ENCODE peak calls at places on chromosomes 5 and 9, in nine cellular contexts. F is activated CD4-positive, alpha-beta T cell treated with anti-CD3 and anti-CD28 coated beads, Interleukin-2, amount 50 U/mL, for 48 hours; A is left colon; T is tibial artery; M is GM23248; I is stimulated activated CD4-positive, alpha-beta T cell treated with anti-CD3 and anti-CD28 coated beads, Interleukin-4, amount 100 ng/mL, for 4 hours; L is A549; V is amniotic epithelial cell; Z is PC-9. J is an unnamed sample.

GRCh38 chr5:131541766-131542165 is 93.3 kb downstream of the RAPGEF6 start:
- DNase-seq in V (peak), T (no peak), A (no peak), I (no peak), F (no peak), L (no peak), M (peak), Z (no peak), J (peak)

GRCh38 chr5:171956314-171956713 is 50.1 kb downstream of the FBXW11 start:
- DNase-seq in A (no peak), T (no peak), L (no peak), F (no peak), Z (no peak), M (no peak), V (no peak), I (no peak), J (no peak)

GRCh38 chr9:137445930-137446431 is 4.8 kb upstream of the ENTPD8 start:
- DNase-seq in I (no peak), T (no peak), A (peak), Z (no peak), F (no peak), M (peak), L (no peak), V (no peak), J (no peak)

GRCh38 chr5:160504906-160505305 is 83.3 kb downstream of the PTTG1 start:
- DNase-seq in I (no peak), T (no peak), A (no peak), L (no peak), M (no peak), V (no peak), Z (no peak), F (no peak), J (no peak)

GRCh38 chr9:134419684-134420076 is 93.4 kb downstream of the RXRA start:
- DNase-seq in M (peak), A (no peak), I (no peak), F (no peak), T (no peak), Z (no peak), L (peak), V (no peak), J (no peak)

GRCh38 chr9:135760465-135760864 is 58.5 kb downstream of the KCNT1 start:
- DNase-seq in M (no peak), F (no peak), Z (no peak), A (no peak), T (no peak), I (no peak), L (no peak), V (no peak), J (no peak)

GRCh38 chr9:131138676-131139075 is 13.3 kb downstream of the NUP214 start:
- DNase-seq in I (no peak), F (no peak), Z (no peak), A (no peak), V (no peak), L (no peak), M (no peak), T (no peak), J (no peak)

GRCh38 chr9:136957461-136957860 is 5.4 kb downstream of the LCN12 start:
- DNase-seq in I (no peak), T (no peak), F (no peak), V (no peak), L (no peak), A (no peak), Z (no peak), M (no peak), J (no peak)